ENCODE peak calls at places on chromosomes 4 and X, in seven cellular contexts. W is heart left ventricle, Q is endothelial cell, X is progenitor cell of endocrine pancreas, F is cardiac muscle cell, U is fibroblast of pulmonary artery, I is right lobe of liver. K is an unnamed sample.

GRCh38 chr4:15738877-15739276 is 36.0 kb downstream of the BST1 start:
- DNase-seq in Q (no peak), U (no peak), W (no peak), I (no peak), F (no peak), X (no peak), K (no peak)

GRCh38 chr4:17490575-17491059 is 21.3 kb downstream of the QDPR start:
- DNase-seq in U (no peak), F (no peak), I (peak; percentile 61), W (no peak), X (no peak), Q (no peak), K (no peak)

GRCh38 chr4:163707873-163708272 is 213.4 kb downstream of the TMA16 start:
- DNase-seq in Q (no peak), U (no peak), X (no peak), F (no peak), W (no peak), I (no peak), K (no peak)

GRCh38 chr4:56742080-56742871 is 61.2 kb upstream of the HOPX start:
- DNase-seq in F (peak; percentile 34), U (no peak), I (no peak), W (no peak), X (no peak), Q (no peak), K (no peak)

GRCh38 chr4:140094701-140095420 is 59.1 kb downstream of the MAML3 start:
- DNase-seq in X (no peak), W (peak; percentile 77), F (no peak), Q (peak; percentile 50), U (no peak), I (peak; percentile 60), K (no peak)

GRCh38 chr4:74152841-74153240 is 5.1 kb upstream of the MTHFD2L start:
- DNase-seq in W (no peak), U (no peak), Q (no peak), F (no peak), I (no peak), X (no peak), K (no peak)

GRCh38 chr4:122831515-122832196 is 5.0 kb downstream of the FGF2 start:
- DNase-seq in I (no peak), Q (no peak), X (no peak), F (no peak), U (no peak), W (no peak), K (peak; percentile 36)

GRCh38 chr4:113243312-113243711 is 193.9 kb downstream of the ANK2 start:
- DNase-seq in Q (no peak), U (no peak), X (no peak), I (no peak), W (no peak), F (no peak), K (no peak)

GRCh38 chrX:72371405-72371804 is 65.7 kb upstream of the CITED1 start:
- DNase-seq in W (no peak), Q (no peak), X (no peak), F (no peak), I (no peak), U (no peak), K (no peak)

GRCh38 chrX:154348646-154349358 is 25.6 kb downstream of the FLNA start:
- DNase-seq in Q (no peak), W (peak; percentile 26), I (no peak), F (peak; percentile 7), U (no peak), X (no peak), K (no peak)

GRCh38 chr4:144611850-144612249 is 34.1 kb upstream of the HHIP start:
- DNase-seq in F (peak; percentile 46), W (no peak), X (no peak), I (no peak), Q (peak; percentile 21), U (peak; percentile 30), K (peak; percentile 6)

GRCh38 chr4:98861100-98861499 is 67.8 kb downstream of the EIF4E start:
- DNase-seq in Q (no peak), X (no peak), U (no peak), I (no peak), F (peak; percentile 24), W (no peak), K (no peak)

GRCh38 chr4:102318526-102318925 is 26.8 kb downstream of the SLC39A8 start:
- DNase-seq in F (no peak), U (no peak), Q (no peak), W (no peak), X (no peak), I (no peak), K (no peak)

GRCh38 chrX:68807818-68808217 is 21.0 kb upstream of the EFNB1 start:
- DNase-seq in Q (peak; percentile 38), F (peak; percentile 33), W (no peak), I (no peak), X (no peak), U (no peak), K (no peak)
- TF ChIP-seq CTCF in Q (peak; percentile 28), F (peak; percentile 25), W (peak; percentile 41), I (peak; percentile 51), X (peak; percentile 24), U (peak; percentile 36), K (peak; percentile 7)

DNA sequence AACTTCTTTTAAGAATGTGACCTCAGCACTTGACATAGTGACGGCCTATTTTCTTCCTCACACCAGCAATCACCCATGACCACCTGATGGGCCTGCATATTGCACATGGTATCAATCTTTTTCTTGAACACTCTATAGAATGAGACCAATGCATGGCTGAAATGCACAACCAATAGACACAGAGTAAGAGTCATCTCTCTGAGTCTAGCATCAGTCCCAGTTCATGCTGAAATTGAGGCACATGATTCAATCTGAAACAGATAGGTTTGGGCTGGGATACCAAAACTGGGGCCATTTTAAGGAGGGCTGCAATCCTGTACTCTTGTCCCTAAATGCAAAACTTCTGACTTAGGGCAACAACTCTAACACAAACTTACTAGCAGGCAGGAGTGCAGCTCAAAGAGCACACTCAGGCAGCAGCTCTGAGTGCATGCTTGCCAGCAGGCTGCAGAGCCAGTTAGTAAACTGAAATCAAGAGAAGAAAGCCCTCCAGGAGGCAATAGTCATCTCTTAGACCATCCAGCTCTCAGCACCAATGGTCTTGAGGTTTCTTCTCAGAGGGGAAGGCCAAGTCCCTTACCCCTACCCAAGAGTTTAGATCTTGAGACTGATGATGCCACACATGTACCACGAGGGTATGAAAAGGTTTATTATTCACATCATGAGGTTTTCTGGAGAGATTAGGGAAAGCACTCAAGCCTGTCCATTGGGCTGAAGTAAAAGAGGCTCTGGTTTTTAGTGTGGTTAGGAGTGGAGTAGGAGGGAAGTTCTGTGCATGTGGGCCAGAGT is 24.7 kb upstream of the GPR101 start:
- DNase-seq in X (no peak), I (no peak), Q (no peak), W (no peak), F (no peak), U (no peak), K (no peak)
- TF ChIP-seq CTCF in X (no peak), I (no peak), Q (no peak), W (no peak), F (no peak), U (no peak), K (no peak)

GRCh38 chr4:53900275-53900649 is 164.1 kb downstream of the CHIC2 start:
- DNase-seq in X (no peak), W (no peak), I (no peak), U (no peak), F (no peak), Q (no peak), K (no peak)
- TF ChIP-seq CTCF in X (no peak), W (no peak), I (no peak), U (no peak), F (no peak), Q (no peak), K (no peak)

GRCh38 chr4:80209302-80209701 is 12.0 kb downstream of the PRDM8 start:
- DNase-seq in U (no peak), F (no peak), W (no peak), X (no peak), I (no peak), Q (no peak), K (no peak)

GRCh38 chr4:80215449-80216052 is 18.2 kb downstream of the PRDM8 start:
- DNase-seq in W (no peak), I (no peak), F (peak; percentile 60), Q (no peak), U (peak; percentile 66), X (no peak), K (no peak)

GRCh38 chr4:80210549-80210948 is 13.2 kb downstream of the PRDM8 start:
- DNase-seq in X (no peak), U (no peak), Q (no peak), W (no peak), F (no peak), I (no peak), K (no peak)

GRCh38 chr4:80216100-80216761 is 18.9 kb downstream of the PRDM8 start:
- DNase-seq in X (no peak), F (no peak), W (no peak), Q (no peak), U (no peak), I (no peak), K (no peak)

DNA sequence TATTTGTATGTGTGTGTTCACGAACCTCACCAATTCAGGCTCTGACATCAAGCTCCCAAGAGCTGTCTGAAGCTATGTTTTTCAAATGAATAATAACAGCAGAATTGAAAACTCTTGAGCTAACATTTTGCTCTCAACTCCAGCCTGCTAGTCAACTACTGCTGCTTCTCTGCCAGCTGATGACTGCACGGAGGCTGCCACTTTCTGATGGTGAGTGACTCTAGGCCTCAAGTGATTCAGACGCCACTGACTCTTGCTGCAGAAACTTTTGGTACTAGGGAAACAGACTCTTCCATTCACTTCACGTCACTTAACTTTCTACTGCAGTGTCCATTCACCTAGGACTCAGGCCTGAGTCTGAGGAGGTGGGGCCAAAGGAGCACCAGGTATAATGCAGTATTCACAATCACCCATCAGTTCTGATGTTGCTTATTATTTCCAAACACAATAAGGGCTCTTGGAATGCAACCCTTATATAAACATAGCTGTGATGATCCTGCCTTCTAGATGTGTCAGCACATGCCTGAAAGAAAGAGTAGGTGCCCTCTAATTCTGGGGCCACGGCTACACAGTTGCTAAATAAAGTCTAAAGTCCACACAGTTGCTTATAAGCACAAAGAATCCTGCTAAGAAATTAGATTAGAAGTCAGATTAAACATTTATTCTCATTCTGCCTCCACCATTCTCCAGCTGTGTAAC is 16.0 kb downstream of the PRDM8 start:
- DNase-seq in Q (no peak), X (no peak), F (no peak), I (no peak), U (no peak), W (no peak), K (peak; percentile 55)
- TF ChIP-seq CTCF in Q (no peak), X (no peak), F (no peak), I (no peak), U (no peak), W (no peak), K (no peak)

GRCh38 chrX:83771664-83772063 is 89.3 kb upstream of the CYLC1 start:
- DNase-seq in W (no peak), Q (peak; percentile 9), F (no peak), I (no peak), U (no peak), X (no peak), K (no peak)
- TF ChIP-seq CTCF in W (no peak), Q (no peak), F (no peak), I (no peak), U (no peak), X (peak; percentile 43), K (no peak)